ENCODE peak calls at places on chromosomes 1 and 21, in six cellular contexts. P is BE2C, Q is thoracic aorta, C is fibroblast of the aortic adventitia, G is HL-60, I is cardiac muscle cell. X is an unnamed sample.

GRCh38 chr1:75725256-75725655 is 747 bp downstream of the ACADM start:
- DNase-seq in P (no peak), Q (no peak), C (peak), G (no peak), I (peak), X (no peak)

GRCh38 chr1:157359309-157360020 is 192.8 kb downstream of the FCRL5 start:
- DNase-seq in P (no peak), Q (no peak), C (no peak), G (no peak), I (no peak), X (no peak)

GRCh38 chr1:200488375-200489165 is 78.7 kb upstream of the ZNF281 start:
- DNase-seq in P (peak), Q (no peak), C (peak), G (peak), I (peak), X (peak)

GRCh38 chr1:44664730-44665370 is 9.4 kb downstream of the TMEM53 start:
- DNase-seq in P (no peak), Q (no peak), C (no peak), G (no peak), I (no peak), X (no peak)

GRCh38 chr1:219416598-219417238 is 196.2 kb downstream of the ZC3H11B start:
- DNase-seq in P (peak), Q (no peak), C (peak), G (peak), I (peak), X (peak)

GRCh38 chr1:202965441-202965821 is 1.6 kb downstream of the CYB5R1 start:
- DNase-seq in P (no peak), Q (no peak), C (no peak), G (no peak), I (no peak), X (no peak)

GRCh38 chr1:217373761-217374701 is 256.9 kb downstream of the GPATCH2 start:
- DNase-seq in P (no peak), Q (no peak), C (no peak), G (no peak), I (no peak), X (no peak)

GRCh38 chr1:231684333-231685244 is 58.0 kb downstream of the DISC1 start:
- DNase-seq in P (no peak), Q (no peak), C (no peak), G (no peak), I (no peak), X (no peak)

GRCh38 chr1:89523597-89524368 is 846 bp upstream of the LRRC8B start:
- DNase-seq in P (peak), Q (no peak), C (peak), G (peak), I (peak), X (no peak)

GRCh38 chr1:16068356-16069270 is 4.8 kb downstream of the FAM131C start:
- DNase-seq in P (no peak), Q (no peak), C (peak), G (no peak), I (no peak), X (no peak)

GRCh38 chr1:212630159-212630900 is 21.8 kb downstream of the ATF3 start:
- DNase-seq in P (peak), Q (no peak), C (peak), G (peak), I (peak), X (no peak)

GRCh38 chr1:47326271-47326670 is 7.3 kb upstream of the CMPK1 start:
- DNase-seq in P (no peak), Q (no peak), C (no peak), G (no peak), I (no peak), X (no peak)

GRCh38 chr1:232269988-232270387 is 359.9 kb downstream of the SIPA1L2 start:
- DNase-seq in P (no peak), Q (no peak), C (no peak), G (no peak), I (no peak), X (no peak)

GRCh38 chr1:220516014-220516721 is 11.8 kb upstream of the MARK1 start:
- DNase-seq in P (no peak), Q (no peak), C (no peak), G (no peak), I (no peak), X (no peak)

GRCh38 chr1:153572569-153573015 is 6.9 kb upstream of the S100A2 start:
- DNase-seq in P (peak), Q (peak), C (peak), G (peak), I (peak), X (peak)

GRCh38 chr1:101174722-101175121 is 62.1 kb upstream of the S1PR1 start:
- DNase-seq in P (no peak), Q (no peak), C (peak), G (no peak), I (peak), X (no peak)

GRCh38 chr1:230972855-230973271 is 5.8 kb downstream of the TTC13 start:
- DNase-seq in P (no peak), Q (no peak), C (peak), G (peak), I (no peak), X (no peak)

GRCh38 chr1:31789259-31790065 is 25.3 kb upstream of the ADGRB2 start:
- DNase-seq in P (peak), Q (peak), C (peak), G (peak), I (peak), X (peak)

GRCh38 chr1:204338997-204339396 is 20.7 kb downstream of the PLEKHA6 start:
- DNase-seq in P (no peak), Q (no peak), C (no peak), G (no peak), I (no peak), X (no peak)

GRCh38 chr1:152182431-152182830 is 23.4 kb upstream of the RPTN start:
- DNase-seq in P (no peak), Q (no peak), C (peak), G (peak), I (peak), X (no peak)

GRCh38 chr1:39952359-39953110 is 2.4 kb upstream of the MFSD2A start:
- DNase-seq in P (no peak), Q (no peak), C (peak), G (no peak), I (peak), X (no peak)

GRCh38 chr21:33971492-33972013 is 55.9 kb upstream of the ATP5PO start:
- DNase-seq in P (no peak), Q (no peak), C (no peak), G (no peak), I (peak), X (no peak)

GRCh38 chr1:51564124-51564523 is 45.1 kb upstream of the EPS15 start:
- DNase-seq in P (no peak), Q (no peak), C (peak), G (no peak), I (peak), X (no peak)

GRCh38 chr21:43294194-43294902 is 125.5 kb downstream of the CRYAA start:
- DNase-seq in P (peak), Q (no peak), C (no peak), G (no peak), I (no peak), X (no peak)
- H3K4me3 ChIP-seq in P (no peak), Q (no peak), C (no peak), G (no peak), I (no peak), X (no peak)

GRCh38 chr1:94202241-94202640 is 35.1 kb downstream of the ARHGAP29 start:
- DNase-seq in P (no peak), Q (no peak), C (no peak), G (no peak), I (no peak), X (no peak)
- TF ChIP-seq CTCF in P (no peak), Q (no peak), C (no peak), G (no peak), I (no peak), X (no peak)

DNA sequence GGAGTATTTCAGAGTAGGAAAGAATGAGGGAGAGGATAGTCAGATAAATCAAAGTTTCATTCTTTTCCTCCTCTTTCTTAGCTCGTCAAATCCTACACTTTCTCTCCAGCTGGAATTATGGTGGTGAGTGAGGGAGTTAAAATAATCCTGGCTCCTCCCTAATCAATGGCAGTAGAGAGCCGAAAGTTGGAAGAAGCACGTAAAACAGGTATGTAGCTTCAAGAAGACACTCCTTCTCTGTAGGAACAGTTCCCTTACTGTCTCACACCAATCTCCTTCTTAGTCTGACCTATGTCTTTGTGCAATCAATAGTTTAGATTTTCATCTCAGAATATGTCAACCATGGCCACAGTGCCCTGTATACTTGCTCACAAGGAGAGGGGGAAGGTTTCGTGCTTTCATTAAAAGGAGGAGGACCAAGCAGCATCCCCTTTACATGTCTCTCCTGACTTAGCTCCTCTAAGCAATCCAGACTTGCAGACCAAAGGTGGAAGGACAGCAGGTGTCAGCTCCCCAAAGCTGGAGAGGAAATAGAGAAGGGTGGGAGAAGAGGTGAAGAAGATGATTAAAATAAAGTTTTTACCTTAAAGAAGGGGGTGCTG is 872 bp downstream of the MINDY1 start:
- DNase-seq in P (no peak), Q (no peak), C (no peak), G (no peak), I (no peak), X (no peak)
- H3K4me3 ChIP-seq in P (peak), Q (peak), C (peak), G (peak), I (peak), X (peak)

GRCh38 chr21:29299906-29300546 is 1.3 kb downstream of the BACH1 start:
- DNase-seq in P (peak), Q (no peak), C (peak), G (peak), I (peak), X (peak)

GRCh38 chr21:29296452-29296851 is 2.3 kb upstream of the BACH1 start:
- DNase-seq in P (no peak), Q (no peak), C (no peak), G (no peak), I (no peak), X (no peak)

GRCh38 chr21:29297483-29298347 is 1.0 kb upstream of the BACH1 start:
- DNase-seq in P (no peak), Q (no peak), C (no peak), G (no peak), I (no peak), X (no peak)

GRCh38 chr21:29299046-29299905 is 554 bp downstream of the BACH1 start:
- DNase-seq in P (peak), Q (peak), C (peak), G (peak), I (peak), X (no peak)

GRCh38 chr21:29298348-29299045 is at the start of gene BACH1:
- DNase-seq in P (peak), Q (peak), C (peak), G (peak), I (peak), X (no peak)
- TF ChIP-seq CTCF in P (no peak), Q (peak), C (no peak), G (no peak), I (peak), X (peak)

GRCh38 chr21:40839551-40839950 is 7.4 kb downstream of the DSCAM start:
- DNase-seq in P (no peak), Q (no peak), C (no peak), G (no peak), I (no peak), X (no peak)
- H3K4me3 ChIP-seq in P (no peak), Q (no peak), C (no peak), G (no peak), I (no peak), X (no peak)

GRCh38 chr1:82510431-82510830 is 709.7 kb downstream of the ADGRL2 start:
- DNase-seq in P (no peak), Q (no peak), C (no peak), G (no peak), I (no peak), X (no peak)
- TF ChIP-seq CTCF in P (no peak), Q (no peak), C (no peak), G (no peak), I (no peak), X (no peak)

DNA sequence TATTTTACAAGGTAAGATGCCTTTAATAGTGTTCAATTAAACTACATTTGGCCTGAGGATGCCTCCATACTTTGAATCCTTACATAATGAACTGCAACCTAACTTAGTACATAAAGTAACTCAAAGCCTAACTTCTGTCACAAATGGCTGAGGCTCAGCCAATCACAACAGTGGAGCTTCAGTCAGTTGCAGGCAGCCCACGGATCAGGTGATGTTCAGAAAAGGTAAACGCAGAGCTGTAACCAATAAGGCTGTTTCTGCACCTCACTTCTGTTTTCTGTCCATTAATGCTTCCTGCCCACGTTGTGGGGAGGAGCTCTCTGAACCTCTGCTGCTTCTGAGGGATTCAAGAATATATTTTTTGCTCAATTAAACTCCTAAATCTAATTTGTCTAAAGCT is 94.8 kb upstream of the KIAA0040 start:
- DNase-seq in P (no peak), Q (no peak), C (no peak), G (no peak), I (no peak), X (no peak)
- H3K4me3 ChIP-seq in P (no peak), Q (no peak), C (no peak), G (no peak), I (no peak), X (no peak)

GRCh38 chr1:53946252-53947171 is at the start of gene LRRC42:
- DNase-seq in P (no peak), Q (peak), C (no peak), G (no peak), I (no peak), X (no peak)
- TF ChIP-seq CTCF in P (peak), Q (no peak), C (peak), G (no peak), I (peak), X (no peak)

GRCh38 chr1:27872802-27873665 is 690 bp downstream of the THEMIS2 start:
- DNase-seq in P (no peak), Q (no peak), C (no peak), G (peak), I (peak), X (no peak)
- H3K4me3 ChIP-seq in P (peak), Q (peak), C (peak), G (peak), I (peak), X (peak)

GRCh38 chr1:161139765-161140164 is 7.3 kb upstream of the DEDD start:
- DNase-seq in P (peak), Q (no peak), C (peak), G (peak), I (peak), X (no peak)
- TF ChIP-seq CTCF in P (peak), Q (peak), C (peak), G (peak), I (peak), X (peak)